ENCODE peak calls at places on chromosome 11, in seven cellular contexts. D is AML-193; N is stimulated activated naive CD4-positive, alpha-beta T cell; L is right cardiac atrium; V is mesenchymal stem cell; X is activated CD4-positive, alpha-beta memory T cell treated with anti-CD3 and anti-CD28 coated beads, Interleukin-2, amount 10 ng/mL, durations not matched to agents 7 days and 5 days; K is GM12891. Q is an unnamed sample.

GRCh38 chr11:93895106-93895862 is 44.9 kb upstream of the VSTM5 start:
- DNase-seq in K (no peak), D (no peak), V (peak; percentile 53), L (no peak), X (no peak), N (no peak), Q (peak; percentile 71)

GRCh38 chr11:127815316-127815715 is 772.0 kb downstream of the ETS1 start:
- DNase-seq in V (no peak), X (no peak), D (no peak), L (no peak), K (no peak), N (no peak), Q (no peak)

GRCh38 chr11:132064987-132065620 is 694.7 kb downstream of the NTM start:
- DNase-seq in D (no peak), N (no peak), K (no peak), L (no peak), X (no peak), V (peak; percentile 100), Q (peak; percentile 92)

GRCh38 chr11:73194593-73194992 is 23.5 kb upstream of the P2RY2 start:
- DNase-seq in D (no peak), V (no peak), L (no peak), K (no peak), X (no peak), N (no peak), Q (no peak)

GRCh38 chr11:102495161-102496042 is 35.1 kb downstream of the MMP7 start:
- DNase-seq in X (peak; percentile 24), K (no peak), V (peak; percentile 85), L (no peak), N (peak; percentile 6), D (peak; percentile 71), Q (peak; percentile 88)

GRCh38 chr11:86208572-86208971 is 36.0 kb upstream of the EED start:
- DNase-seq in K (no peak), L (no peak), D (no peak), N (no peak), V (no peak), X (no peak), Q (no peak)

GRCh38 chr11:119369035-119369925 is 12.2 kb downstream of the USP2 start:
- DNase-seq in N (no peak), K (no peak), V (no peak), D (no peak), X (no peak), L (no peak), Q (peak; percentile 49)

GRCh38 chr11:66676279-66676919 is 1.3 kb downstream of the RBM4B start:
- DNase-seq in L (no peak), K (no peak), D (peak; percentile 36), N (no peak), X (no peak), V (no peak), Q (no peak)

GRCh38 chr11:112516261-112516660 is 255.6 kb upstream of the PLET1 start:
- DNase-seq in D (no peak), N (no peak), K (no peak), V (no peak), L (no peak), X (no peak), Q (no peak)

GRCh38 chr11:11533751-11534150 is 88.1 kb downstream of the GALNT18 start:
- DNase-seq in N (no peak), K (no peak), V (no peak), L (no peak), D (no peak), X (no peak), Q (no peak)

GRCh38 chr11:92340839-92341238 is 116.2 kb downstream of the FAT3 start:
- DNase-seq in X (no peak), D (peak; percentile 7), K (no peak), L (no peak), V (no peak), N (no peak), Q (peak; percentile 9)

GRCh38 chr11:88447285-88447684 is 109.7 kb upstream of the CTSC start:
- DNase-seq in X (no peak), L (no peak), N (no peak), V (no peak), D (peak; percentile 45), K (no peak), Q (no peak)

GRCh38 chr11:34650528-34650927 is 29.6 kb downstream of the EHF start:
- DNase-seq in K (peak; percentile 42), L (no peak), V (no peak), X (peak; percentile 77), N (peak; percentile 63), D (peak; percentile 67), Q (peak; percentile 39)

GRCh38 chr11:130571519-130571918 is 123.1 kb downstream of the ADAMTS15 start:
- DNase-seq in K (no peak), L (no peak), X (no peak), N (no peak), V (no peak), D (no peak), Q (no peak)

GRCh38 chr11:72222106-72222891 is 2.3 kb upstream of the INPPL1 start:
- DNase-seq in V (no peak), K (no peak), L (no peak), D (no peak), X (no peak), N (no peak), Q (no peak)

GRCh38 chr11:114102993-114103896 is 43.7 kb downstream of the ZBTB16 start:
- DNase-seq in D (no peak), V (no peak), X (peak; percentile 31), N (no peak), L (no peak), K (no peak), Q (no peak)

GRCh38 chr11:106087815-106088435 is 10.5 kb downstream of the AASDHPPT start:
- DNase-seq in X (peak; percentile 54), K (no peak), V (peak; percentile 70), D (peak; percentile 31), L (peak; percentile 20), N (no peak), Q (peak; percentile 69)

GRCh38 chr11:131491503-131491902 is 121.1 kb downstream of the NTM start:
- DNase-seq in N (no peak), L (no peak), K (no peak), X (no peak), D (no peak), V (peak; percentile 5), Q (peak; percentile 19)

GRCh38 chr11:35418847-35419712 is at the start of gene SLC1A2:
- DNase-seq in L (peak; percentile 28), D (no peak), N (no peak), V (peak; percentile 28), X (no peak), K (peak; percentile 40), Q (peak; percentile 23)

GRCh38 chr11:22624742-22625447 is 728 bp downstream of the FANCF start:
- DNase-seq in L (peak; percentile 57), D (peak; percentile 47), X (peak; percentile 65), V (peak; percentile 73), N (peak; percentile 44), K (peak; percentile 18), Q (peak; percentile 48)

GRCh38 chr11:121578216-121579063 is 125.7 kb upstream of the SORL1-AS1 start:
- DNase-seq in L (no peak), D (no peak), N (no peak), K (no peak), X (no peak), V (peak; percentile 50), Q (peak; percentile 90)

GRCh38 chr11:128725630-128726461 is 32.0 kb downstream of the FLI1 start:
- DNase-seq in V (peak; percentile 68), L (no peak), X (peak; percentile 68), N (peak; percentile 55), D (peak; percentile 96), K (no peak), Q (peak; percentile 54)

GRCh38 chr11:98107736-98108135 is 913.0 kb upstream of the CNTN5 start:
- DNase-seq in N (no peak), V (no peak), K (no peak), D (no peak), X (no peak), L (peak; percentile 17), Q (no peak)

GRCh38 chr11:111352935-111353695 is 26.0 kb downstream of the POU2AF1 start:
- DNase-seq in X (no peak), V (no peak), L (no peak), K (no peak), N (no peak), D (no peak), Q (no peak)

GRCh38 chr11:86670179-86670578 is 2.2 kb downstream of the ME3 start:
- DNase-seq in N (no peak), V (peak; percentile 81), L (no peak), K (no peak), D (peak; percentile 64), X (no peak), Q (peak; percentile 81)

GRCh38 chr11:12284321-12285050 is 92.9 kb upstream of the PARVA start:
- DNase-seq in K (no peak), X (peak; percentile 4), N (no peak), L (no peak), D (no peak), V (peak; percentile 81), Q (peak; percentile 73)

Q was measured in fibroblast of villous mesenchyme.